ENCODE peak calls at places on chromosomes 13 and 19, in six cellular contexts. J, V, L, M, F and A are unnamed samples.

GRCh38 chr13:42151781-42152180 is 103.3 kb downstream of the DGKH start:
- DNase-seq in L (no peak), M (no peak), J (no peak), F (no peak), V (no peak), A (no peak)

GRCh38 chr13:36710396-36710795 is 36.6 kb downstream of the SERTM1 start:
- DNase-seq in V (no peak), M (no peak), L (no peak), J (no peak), F (no peak), A (no peak)

GRCh38 chr19:33156354-33156753 is 24.4 kb downstream of the WDR88 start:
- DNase-seq in F (no peak), M (no peak), J (peak), V (no peak), L (no peak), A (no peak)

GRCh38 chr19:1290245-1290698 is 4.6 kb downstream of the EFNA2 start:
- DNase-seq in F (no peak), V (no peak), J (no peak), M (no peak), L (no peak), A (no peak)

GRCh38 chr19:391199-391557 is 17.8 kb downstream of the C2CD4C start:
- DNase-seq in M (no peak), V (no peak), J (no peak), F (no peak), L (no peak), A (no peak)

GRCh38 chr13:46569471-46569870 is 16.5 kb downstream of the LRCH1 start:
- DNase-seq in M (no peak), F (no peak), J (no peak), V (no peak), L (no peak), A (no peak)

GRCh38 chr19:15195987-15196682 is 4.7 kb downstream of the NOTCH3 start:
- DNase-seq in V (no peak), F (no peak), M (no peak), J (no peak), L (no peak), A (no peak)

GRCh38 chr19:10808937-10809655 is 26.9 kb downstream of the TMED1 start:
- DNase-seq in M (no peak), L (no peak), F (no peak), J (peak), V (no peak), A (peak)

GRCh38 chr13:64675256-64675892 is 2554.8 kb downstream of the PCDH9 start:
- DNase-seq in L (no peak), J (peak), F (no peak), M (no peak), V (no peak), A (no peak)

GRCh38 chr13:71864981-71865857 is 1.8 kb downstream of the DACH1 start:
- DNase-seq in V (no peak), L (peak), M (peak), F (no peak), J (no peak), A (no peak)

GRCh38 chr13:99373436-99373835 is 66.2 kb upstream of the GPR183 start:
- DNase-seq in V (no peak), J (no peak), M (no peak), F (no peak), L (peak), A (no peak)

GRCh38 chr13:25945596-25945995 is 106.2 kb downstream of the SHISA2 start:
- DNase-seq in M (no peak), F (no peak), L (no peak), V (no peak), J (no peak), A (no peak)

GRCh38 chr13:43009506-43009905 is 13.9 kb upstream of the DNAJC15 start:
- DNase-seq in F (no peak), J (peak), L (no peak), V (no peak), M (no peak), A (no peak)

GRCh38 chr19:47107953-47108746 is 5.4 kb downstream of the ZC3H4 start:
- DNase-seq in J (peak), M (peak), L (no peak), V (no peak), F (no peak), A (no peak)

GRCh38 chr19:2221250-2221831 is 14.8 kb downstream of the PLEKHJ1 start:
- DNase-seq in F (no peak), J (peak), M (no peak), L (peak), V (no peak), A (peak)

GRCh38 chr13:47930649-47931165 is 70.4 kb downstream of the SUCLA2 start:
- DNase-seq in J (no peak), F (no peak), V (no peak), M (no peak), L (no peak), A (no peak)

GRCh38 chr19:5228932-5229777 is 111.5 kb downstream of the PTPRS start:
- DNase-seq in F (no peak), L (no peak), V (no peak), M (no peak), J (no peak), A (no peak)

GRCh38 chr13:112783946-112784500 is 94.2 kb downstream of the ATP11A start:
- DNase-seq in M (no peak), F (no peak), J (no peak), L (peak), V (no peak), A (no peak)

GRCh38 chr19:38736413-38737280 is 7.6 kb downstream of the CAPN12 start:
- DNase-seq in M (no peak), V (peak), F (no peak), L (peak), J (no peak), A (no peak)

GRCh38 chr13:40982772-40983171 is 36.3 kb downstream of the ELF1 start:
- DNase-seq in L (peak), F (no peak), J (peak), V (peak), M (peak), A (peak)

GRCh38 chr13:108911807-108912206 is 282.4 kb downstream of the MYO16 start:
- DNase-seq in M (no peak), L (no peak), V (no peak), J (no peak), F (no peak), A (no peak)

GRCh38 chr19:51107406-51108065 is 673 bp downstream of the CTU1 start:
- DNase-seq in F (no peak), J (peak), L (no peak), M (no peak), V (no peak), A (peak)

GRCh38 chr13:23985846-23986245 is 88.5 kb upstream of the C1QTNF9B start:
- DNase-seq in J (no peak), L (no peak), M (no peak), V (no peak), F (no peak), A (no peak)

GRCh38 chr19:40778865-40779284 is 828 bp downstream of the RAB4B start:
- DNase-seq in J (peak), L (no peak), M (no peak), V (no peak), F (no peak), A (peak)

GRCh38 chr13:101868585-101869469 is 416.4 kb downstream of the ITGBL1 start:
- DNase-seq in V (no peak), F (no peak), M (no peak), J (no peak), L (no peak), A (no peak)

GRCh38 chr19:9702186-9702585 is 27.3 kb upstream of the ZNF562 start:
- DNase-seq in V (no peak), M (no peak), F (no peak), J (no peak), L (no peak), A (no peak)

GRCh38 chr13:73428137-73428536 is 369.3 kb downstream of the KLF5 start:
- DNase-seq in M (no peak), V (no peak), F (no peak), J (peak), L (no peak), A (no peak)

GRCh38 chr19:53849237-53849676 is 18.4 kb upstream of the MYADM start:
- DNase-seq in V (no peak), F (no peak), L (no peak), J (peak), M (peak), A (peak)

GRCh38 chr19:3028305-3029069 is 593 bp downstream of the TLE2 start:
- DNase-seq in M (no peak), F (no peak), L (no peak), V (no peak), J (no peak), A (peak)

GRCh38 chr19:51549533-51550324 is 18.3 kb upstream of the SIGLEC6 start:
- DNase-seq in L (no peak), M (no peak), F (no peak), J (no peak), V (no peak), A (no peak)

GRCh38 chr13:73729046-73729445 is 405.2 kb downstream of the KLF12 start:
- DNase-seq in L (no peak), M (no peak), F (no peak), J (no peak), V (no peak), A (no peak)

GRCh38 chr13:113649212-113649611 is 8.8 kb downstream of the ATP4B start:
- DNase-seq in F (no peak), M (no peak), L (no peak), J (no peak), V (no peak), A (no peak)

GRCh38 chr19:11152318-11153062 is 3.1 kb downstream of the SPC24 start:
- DNase-seq in L (peak), M (no peak), F (no peak), J (peak), V (no peak), A (peak)

GRCh38 chr19:49691243-49692101 is 556 bp downstream of the CPT1C start:
- DNase-seq in F (no peak), M (no peak), J (peak), L (peak), V (no peak), A (peak)